ENCODE peak calls at places on chromosomes 13 and 19, in five cellular contexts. E, I, N, A and Q are unnamed samples.

GRCh38 chr19:36771275-36772231 is 1.1 kb downstream of the ZNF850 start:
- DNase-seq in E (peak), I (peak), N (peak), A (peak), Q (peak)

GRCh38 chr13:95349267-95349666 is 48.0 kb upstream of the ABCC4 start:
- DNase-seq in E (no peak), I (no peak), N (no peak), A (no peak), Q (no peak)

GRCh38 chr19:39765091-39766076 is 13.3 kb upstream of the LEUTX start:
- DNase-seq in E (no peak), I (no peak), N (no peak), A (no peak), Q (no peak)

GRCh38 chr19:30403583-30403982 is 31.4 kb downstream of the ZNF536 start:
- DNase-seq in E (no peak), I (no peak), N (no peak), A (no peak), Q (no peak)

GRCh38 chr19:7257148-7258041 is 36.8 kb downstream of the INSR start:
- DNase-seq in E (no peak), I (no peak), N (peak), A (no peak), Q (no peak)

GRCh38 chr13:87122551-87122950 is 548.6 kb upstream of the SLITRK5 start:
- DNase-seq in E (no peak), I (no peak), N (no peak), A (no peak), Q (no peak)

GRCh38 chr19:14497347-14497921 is 1.5 kb upstream of the GIPC1 start:
- DNase-seq in E (no peak), I (no peak), N (no peak), A (no peak), Q (no peak)

GRCh38 chr19:13208131-13208963 is 58.1 kb downstream of the IER2 start:
- DNase-seq in E (peak), I (peak), N (no peak), A (no peak), Q (peak)

GRCh38 chr19:58279925-58280316 is 1.2 kb downstream of the ZNF8 start:
- DNase-seq in E (no peak), I (no peak), N (no peak), A (no peak), Q (no peak)

GRCh38 chr13:93039131-93039530 is 187.5 kb upstream of the GPC6 start:
- DNase-seq in E (no peak), I (no peak), N (no peak), A (no peak), Q (no peak)

GRCh38 chr19:2984196-2984490 is 6.8 kb downstream of the TLE6 start:
- DNase-seq in E (no peak), I (no peak), N (no peak), A (no peak), Q (peak)

GRCh38 chr13:27131202-27131623 is 40.4 kb downstream of the USP12 start:
- DNase-seq in E (no peak), I (peak), N (no peak), A (no peak), Q (peak)

GRCh38 chr19:3249408-3249807 is 24.9 kb downstream of the CELF5 start:
- DNase-seq in E (no peak), I (no peak), N (no peak), A (no peak), Q (no peak)

GRCh38 chr13:40460116-40460515 is 206.3 kb downstream of the FOXO1 start:
- DNase-seq in E (no peak), I (no peak), N (no peak), A (no peak), Q (no peak)

GRCh38 chr13:98390086-98390697 is 186.7 kb downstream of the STK24 start:
- DNase-seq in E (no peak), I (no peak), N (no peak), A (no peak), Q (no peak)

GRCh38 chr13:51502206-51502651 is 49.4 kb upstream of the INTS6 start:
- DNase-seq in E (no peak), I (peak), N (no peak), A (no peak), Q (peak)

GRCh38 chr13:28002886-28003698 is 14.6 kb upstream of the URAD start:
- DNase-seq in E (no peak), I (no peak), N (peak), A (no peak), Q (no peak)

GRCh38 chr13:108266316-108266936 is 3.1 kb upstream of the TNFSF13B start:
- DNase-seq in E (no peak), I (no peak), N (no peak), A (no peak), Q (no peak)

GRCh38 chr19:5870986-5871394 is 650 bp upstream of the FUT5 start:
- DNase-seq in E (no peak), I (no peak), N (no peak), A (no peak), Q (no peak)

GRCh38 chr19:37931941-37932655 is 25.1 kb downstream of the SIPA1L3 start:
- DNase-seq in E (no peak), I (peak), N (peak), A (peak), Q (no peak)

GRCh38 chr19:38386968-38387549 is 775 bp downstream of the GGN start:
- DNase-seq in E (no peak), I (peak), N (peak), A (no peak), Q (peak)

GRCh38 chr19:6423499-6424189 is 967 bp downstream of the KHSRP start:
- DNase-seq in E (no peak), I (peak), N (peak), A (no peak), Q (peak)

GRCh38 chr19:57708641-57709354 is at the start of gene ZNF154:
- DNase-seq in E (peak), I (peak), N (peak), A (no peak), Q (peak)

GRCh38 chr13:81382236-81382635 is 1041.3 kb upstream of the SPRY2 start:
- DNase-seq in E (no peak), I (no peak), N (no peak), A (no peak), Q (no peak)

GRCh38 chr13:24148414-24149305 is 11.9 kb upstream of the SPATA13 start:
- DNase-seq in E (peak), I (no peak), N (no peak), A (peak), Q (no peak)

GRCh38 chr13:23796546-23796945 is 92.7 kb downstream of the MIPEP start:
- DNase-seq in E (no peak), I (no peak), N (no peak), A (no peak), Q (no peak)

GRCh38 chr19:49564616-49565045 is 15.7 kb downstream of the NOSIP start:
- DNase-seq in E (no peak), I (no peak), N (no peak), A (no peak), Q (no peak)

GRCh38 chr13:103134271-103134670 is 68.1 kb upstream of the SLC10A2 start:
- DNase-seq in E (no peak), I (peak), N (no peak), A (no peak), Q (no peak)

GRCh38 chr13:103142091-103142594 is 75.9 kb upstream of the SLC10A2 start:
- DNase-seq in E (no peak), I (no peak), N (no peak), A (no peak), Q (no peak)

GRCh38 chr13:103145476-103145875 is 79.3 kb upstream of the SLC10A2 start:
- DNase-seq in E (no peak), I (no peak), N (no peak), A (no peak), Q (no peak)

GRCh38 chr13:103140001-103140671 is 73.9 kb upstream of the SLC10A2 start:
- DNase-seq in E (no peak), I (peak), N (no peak), A (no peak), Q (peak)
- TF ChIP-seq CTCF in E (no peak), I (peak), N (no peak), A (no peak), Q (peak)

DNA sequence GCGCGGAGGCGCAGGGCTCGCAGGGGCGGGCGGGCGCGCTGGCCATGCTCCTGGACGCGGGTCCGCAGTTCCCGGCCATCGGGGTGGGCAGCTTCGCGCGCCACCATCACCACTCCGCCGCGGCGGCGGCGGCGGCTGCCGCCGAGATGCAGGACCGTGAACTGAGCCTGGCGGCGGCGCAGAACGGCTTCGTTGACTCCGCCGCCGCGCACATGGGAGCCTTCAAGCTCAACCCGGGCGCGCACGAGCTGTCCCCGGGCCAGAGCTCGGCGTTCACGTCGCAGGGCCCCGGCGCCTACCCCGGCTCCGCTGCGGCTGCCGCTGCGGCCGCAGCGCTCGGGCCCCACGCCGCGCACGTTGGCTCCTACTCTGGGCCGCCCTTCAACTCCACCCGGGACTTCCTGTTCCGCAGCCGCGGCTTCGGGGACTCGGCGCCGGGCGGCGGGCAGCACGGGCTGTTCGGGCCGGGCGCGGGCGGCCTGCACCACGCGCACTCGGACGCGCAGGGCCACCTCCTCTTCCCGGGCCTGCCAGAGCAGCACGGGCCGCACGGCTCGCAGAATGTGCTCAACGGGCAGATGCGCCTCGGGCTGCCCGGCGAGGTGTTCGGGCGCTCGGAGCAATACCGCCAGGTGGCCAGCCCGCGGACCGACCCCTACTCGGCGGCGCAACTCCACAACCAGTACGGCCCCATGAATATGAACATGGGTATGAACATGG is 597 bp downstream of the ZIC2 start:
- DNase-seq in E (no peak), I (no peak), N (no peak), A (no peak), Q (no peak)
- TF ChIP-seq CTCF in E (no peak), I (no peak), N (no peak), A (no peak), Q (no peak)

DNA sequence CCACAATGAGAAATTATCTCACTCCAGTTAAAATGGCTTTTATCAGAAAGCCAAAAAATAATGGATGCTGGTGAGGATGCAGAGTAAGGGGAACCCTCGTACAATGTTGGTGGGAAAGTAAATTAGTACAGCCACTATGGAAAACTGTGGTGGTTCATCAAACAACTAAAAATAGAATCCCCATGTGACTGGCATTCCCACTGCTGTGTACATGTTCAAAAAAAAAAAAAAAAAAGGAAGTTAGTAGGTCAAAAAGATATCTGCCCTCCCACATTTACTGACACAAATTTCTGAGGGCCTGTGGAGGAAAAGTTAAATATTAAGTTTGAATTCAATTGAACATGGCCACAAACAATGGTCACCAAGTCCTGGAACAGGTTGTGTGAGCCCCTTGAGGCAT is 9.8 kb upstream of the ZSCAN5A start:
- DNase-seq in E (no peak), I (no peak), N (no peak), A (no peak), Q (no peak)
- TF ChIP-seq CTCF in E (no peak), I (no peak), N (no peak), A (no peak), Q (no peak)

DNA sequence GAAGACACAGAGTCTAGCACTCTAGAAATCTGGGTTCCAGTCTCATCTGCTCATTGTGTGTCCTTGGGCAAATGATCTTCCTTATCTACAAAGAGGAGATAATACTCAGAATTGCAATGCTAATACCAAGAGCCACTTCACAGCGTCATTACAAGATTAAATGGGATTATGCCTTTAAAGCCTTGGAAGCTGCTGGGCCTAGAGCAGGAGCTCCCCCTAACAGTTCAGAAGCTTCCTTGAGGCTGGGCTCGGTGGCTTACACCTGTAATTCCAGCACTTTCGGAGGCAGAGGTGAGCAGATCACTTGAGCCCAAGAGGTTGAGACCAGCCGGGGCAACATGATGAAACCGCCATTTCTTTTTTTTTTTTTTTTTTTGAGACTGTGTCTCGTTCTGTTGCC is 27.6 kb downstream of the AP2S1 start:
- DNase-seq in E (no peak), I (no peak), N (no peak), A (no peak), Q (no peak)
- TF ChIP-seq CTCF in E (no peak), I (no peak), N (no peak), A (no peak), Q (no peak)